ENCODE peak calls at places on chromosomes 13 and 19, in six cellular contexts. One of them, this sample, is unnamed.

GRCh38 chr19:1400281-1401137 is 833 bp downstream of the GAMT start:
- DNase-seq in NCI-H1417: peak; percentile 32
- DNase-seq in IMR-90: no peak
- DNase-seq in heart right ventricle: peak; percentile 68
- DNase-seq in substantia nigra: peak; percentile 35
- DNase-seq in stimulated activated CD8-positive, alpha-beta memory T cell treated with anti-CD3 and anti-CD28 coated beads, Interleukin-15, amount 100 ng/mL, for 1 hour: no peak
- DNase-seq in this sample: peak; percentile 10

GRCh38 chr13:109914111-109914510 is 127.7 kb upstream of the IRS2 start:
- DNase-seq in NCI-H1417: no peak
- DNase-seq in IMR-90: no peak
- DNase-seq in heart right ventricle: no peak
- DNase-seq in substantia nigra: no peak
- DNase-seq in stimulated activated CD8-positive, alpha-beta memory T cell treated with anti-CD3 and anti-CD28 coated beads, Interleukin-15, amount 100 ng/mL, for 1 hour: no peak
- DNase-seq in this sample: no peak

GRCh38 chr13:33272531-33273124 is 12.9 kb downstream of the STARD13 start:
- DNase-seq in NCI-H1417: no peak
- DNase-seq in IMR-90: no peak
- DNase-seq in heart right ventricle: no peak
- DNase-seq in substantia nigra: no peak
- DNase-seq in stimulated activated CD8-positive, alpha-beta memory T cell treated with anti-CD3 and anti-CD28 coated beads, Interleukin-15, amount 100 ng/mL, for 1 hour: no peak
- DNase-seq in this sample: no peak

GRCh38 chr13:91986771-91987515 is 588.5 kb downstream of the GPC5 start:
- DNase-seq in NCI-H1417: no peak
- DNase-seq in IMR-90: no peak
- DNase-seq in heart right ventricle: no peak
- DNase-seq in substantia nigra: no peak
- DNase-seq in stimulated activated CD8-positive, alpha-beta memory T cell treated with anti-CD3 and anti-CD28 coated beads, Interleukin-15, amount 100 ng/mL, for 1 hour: no peak
- DNase-seq in this sample: no peak

GRCh38 chr13:99336750-99337149 is 29.6 kb upstream of the GPR183 start:
- DNase-seq in NCI-H1417: no peak
- DNase-seq in IMR-90: no peak
- DNase-seq in heart right ventricle: no peak
- DNase-seq in substantia nigra: no peak
- DNase-seq in stimulated activated CD8-positive, alpha-beta memory T cell treated with anti-CD3 and anti-CD28 coated beads, Interleukin-15, amount 100 ng/mL, for 1 hour: no peak
- DNase-seq in this sample: no peak

GRCh38 chr19:14005381-14006084 is 587 bp downstream of the RFX1 start:
- DNase-seq in NCI-H1417: peak; percentile 75
- DNase-seq in IMR-90: peak; percentile 75
- DNase-seq in heart right ventricle: peak; percentile 93
- DNase-seq in substantia nigra: peak; percentile 84
- DNase-seq in stimulated activated CD8-positive, alpha-beta memory T cell treated with anti-CD3 and anti-CD28 coated beads, Interleukin-15, amount 100 ng/mL, for 1 hour: peak; percentile 91
- DNase-seq in this sample: peak; percentile 80

GRCh38 chr19:5466814-5467291 is 11.6 kb downstream of the ZNRF4 start:
- DNase-seq in NCI-H1417: no peak
- DNase-seq in IMR-90: no peak
- DNase-seq in heart right ventricle: peak; percentile 17
- DNase-seq in substantia nigra: no peak
- DNase-seq in stimulated activated CD8-positive, alpha-beta memory T cell treated with anti-CD3 and anti-CD28 coated beads, Interleukin-15, amount 100 ng/mL, for 1 hour: no peak
- DNase-seq in this sample: peak; percentile 25

GRCh38 chr13:35699181-35699580 is 222.7 kb upstream of the MAB21L1 start:
- DNase-seq in NCI-H1417: no peak
- DNase-seq in IMR-90: peak; percentile 72
- DNase-seq in heart right ventricle: no peak
- DNase-seq in substantia nigra: no peak
- DNase-seq in stimulated activated CD8-positive, alpha-beta memory T cell treated with anti-CD3 and anti-CD28 coated beads, Interleukin-15, amount 100 ng/mL, for 1 hour: no peak
- DNase-seq in this sample: no peak

GRCh38 chr13:45229172-45229571 is 28.3 kb upstream of the KCTD4 start:
- DNase-seq in NCI-H1417: no peak
- DNase-seq in IMR-90: no peak
- DNase-seq in heart right ventricle: no peak
- DNase-seq in substantia nigra: no peak
- DNase-seq in stimulated activated CD8-positive, alpha-beta memory T cell treated with anti-CD3 and anti-CD28 coated beads, Interleukin-15, amount 100 ng/mL, for 1 hour: no peak
- DNase-seq in this sample: no peak

GRCh38 chr19:39915101-39915847 is 19.2 kb downstream of the FCGBP start:
- DNase-seq in NCI-H1417: no peak
- DNase-seq in IMR-90: no peak
- DNase-seq in heart right ventricle: no peak
- DNase-seq in substantia nigra: no peak
- DNase-seq in stimulated activated CD8-positive, alpha-beta memory T cell treated with anti-CD3 and anti-CD28 coated beads, Interleukin-15, amount 100 ng/mL, for 1 hour: no peak
- DNase-seq in this sample: no peak

GRCh38 chr13:70941454-70941853 is 833.2 kb upstream of the KLHL1 start:
- DNase-seq in NCI-H1417: no peak
- DNase-seq in IMR-90: no peak
- DNase-seq in heart right ventricle: no peak
- DNase-seq in substantia nigra: no peak
- DNase-seq in stimulated activated CD8-positive, alpha-beta memory T cell treated with anti-CD3 and anti-CD28 coated beads, Interleukin-15, amount 100 ng/mL, for 1 hour: no peak
- DNase-seq in this sample: no peak

GRCh38 chr13:109790071-109790470 is 3.7 kb upstream of the IRS2 start:
- DNase-seq in NCI-H1417: no peak
- DNase-seq in IMR-90: no peak
- DNase-seq in heart right ventricle: no peak
- DNase-seq in substantia nigra: no peak
- DNase-seq in stimulated activated CD8-positive, alpha-beta memory T cell treated with anti-CD3 and anti-CD28 coated beads, Interleukin-15, amount 100 ng/mL, for 1 hour: no peak
- DNase-seq in this sample: no peak

GRCh38 chr19:45827459-45828093 is 12.5 kb upstream of the RSPH6A start:
- DNase-seq in NCI-H1417: no peak
- DNase-seq in IMR-90: no peak
- DNase-seq in heart right ventricle: no peak
- DNase-seq in substantia nigra: no peak
- DNase-seq in stimulated activated CD8-positive, alpha-beta memory T cell treated with anti-CD3 and anti-CD28 coated beads, Interleukin-15, amount 100 ng/mL, for 1 hour: no peak
- DNase-seq in this sample: no peak